ENCODE peak calls at places on chromosomes 1 and 21, in ten cellular contexts. K, R, G, F, M, S, X, O, P and J are unnamed samples.

GRCh38 chr1:169999357-169999756 is 75.1 kb downstream of the KIFAP3 start:
- DNase-seq in K (peak), R (peak), G (no peak), F (no peak), M (peak), S (no peak), X (no peak), O (peak), P (peak), J (no peak)

GRCh38 chr1:156407344-156407743 is 38.3 kb downstream of the RHBG start:
- DNase-seq in K (no peak), R (no peak), G (no peak), F (no peak), M (no peak), S (peak), X (no peak), O (no peak), P (no peak), J (no peak)

GRCh38 chr21:44792653-44793052 is 9.0 kb downstream of the UBE2G2 start:
- DNase-seq in K (no peak), R (no peak), G (no peak), F (no peak), M (no peak), S (no peak), X (no peak), O (no peak), P (no peak), J (no peak)

GRCh38 chr1:15454256-15454655 is 2.3 kb upstream of the CELA2A start:
- DNase-seq in K (peak), R (peak), G (no peak), F (no peak), M (peak), S (no peak), X (no peak), O (no peak), P (peak), J (no peak)

GRCh38 chr1:993379-993995 is 6.4 kb downstream of the HES4 start:
- DNase-seq in K (no peak), R (no peak), G (no peak), F (no peak), M (no peak), S (no peak), X (no peak), O (no peak), P (no peak), J (no peak)

GRCh38 chr1:229593800-229594199 is 32.1 kb downstream of the TAF5L start:
- DNase-seq in K (no peak), R (no peak), G (no peak), F (no peak), M (no peak), S (no peak), X (no peak), O (no peak), P (no peak), J (no peak)

GRCh38 chr21:45578811-45579381 is 36.7 kb upstream of the SLC19A1 start:
- DNase-seq in K (no peak), R (no peak), G (no peak), F (no peak), M (no peak), S (no peak), X (no peak), O (no peak), P (no peak), J (no peak)

GRCh38 chr1:36458910-36459309 is 5.3 kb downstream of the MRPS15 start:
- DNase-seq in K (no peak), R (peak), G (no peak), F (no peak), M (peak), S (no peak), X (no peak), O (no peak), P (no peak), J (no peak)

GRCh38 chr1:106836708-106837107 is 219.8 kb upstream of the PRMT6 start:
- DNase-seq in K (no peak), R (no peak), G (no peak), F (no peak), M (no peak), S (no peak), X (no peak), O (no peak), P (no peak), J (no peak)

GRCh38 chr1:244067893-244068292 is 16.8 kb downstream of the ZBTB18 start:
- DNase-seq in K (no peak), R (peak), G (no peak), F (no peak), M (peak), S (no peak), X (no peak), O (peak), P (peak), J (no peak)

GRCh38 chr1:190904091-190904695 is 426.5 kb upstream of the BRINP3 start:
- DNase-seq in K (peak), R (no peak), G (no peak), F (no peak), M (peak), S (no peak), X (no peak), O (no peak), P (peak), J (no peak)
- H3K4me3 ChIP-seq in K (no peak), R (no peak), G (no peak), F (no peak), M (no peak), S (no peak), X (no peak), O (no peak), P (no peak), J (no peak)

GRCh38 chr1:77446841-77447555 is 165.2 kb downstream of the AK5 start:
- DNase-seq in K (no peak), R (peak), G (no peak), F (no peak), M (no peak), S (no peak), X (no peak), O (peak), P (no peak), J (no peak)
- TF ChIP-seq EZH2 in K (no peak), R (no peak), G (no peak), F (no peak), M (no peak), S (no peak), X (no peak), O (no peak), P (no peak), J (no peak)

GRCh38 chr1:47225430-47226100 is 6.5 kb downstream of the TAL1 start:
- DNase-seq in K (no peak), R (peak), G (peak), F (no peak), M (no peak), S (peak), X (no peak), O (peak), P (no peak), J (no peak)
- H3K4me3 ChIP-seq in K (no peak), R (no peak), G (peak), F (no peak), M (peak), S (peak), X (peak), O (peak), P (no peak), J (no peak)

GRCh38 chr1:18645172-18646090 is 14.8 kb downstream of the PAX7 start:
- DNase-seq in K (no peak), R (no peak), G (peak), F (no peak), M (no peak), S (peak), X (no peak), O (no peak), P (no peak), J (peak)
- TF ChIP-seq EZH2 in K (peak), R (no peak), G (peak), F (no peak), M (peak), S (no peak), X (no peak), O (no peak), P (no peak), J (peak)

GRCh38 chr1:155133799-155134281 is 1.8 kb upstream of the SLC50A1 start:
- DNase-seq in K (no peak), R (no peak), G (no peak), F (no peak), M (no peak), S (no peak), X (no peak), O (peak), P (no peak), J (no peak)

GRCh38 chr1:155131846-155132245 is 3.8 kb upstream of the SLC50A1 start:
- DNase-seq in K (no peak), R (no peak), G (no peak), F (no peak), M (no peak), S (no peak), X (no peak), O (no peak), P (no peak), J (no peak)

GRCh38 chr1:155128755-155129473 is 1.2 kb downstream of the EFNA1 start:
- DNase-seq in K (no peak), R (no peak), G (no peak), F (peak), M (peak), S (peak), X (no peak), O (peak), P (no peak), J (no peak)

GRCh38 chr1:155130272-155131006 is 2.8 kb downstream of the EFNA1 start:
- DNase-seq in K (no peak), R (no peak), G (no peak), F (no peak), M (no peak), S (peak), X (no peak), O (no peak), P (no peak), J (no peak)

GRCh38 chr1:155131285-155131684 is 3.6 kb downstream of the EFNA1 start:
- DNase-seq in K (no peak), R (no peak), G (no peak), F (no peak), M (no peak), S (no peak), X (no peak), O (no peak), P (no peak), J (no peak)
- H3K4me3 ChIP-seq in K (no peak), R (no peak), G (no peak), F (no peak), M (no peak), S (no peak), X (no peak), O (no peak), P (no peak), J (no peak)

GRCh38 chr1:39632491-39633417 is 6.7 kb downstream of the HEYL start:
- DNase-seq in K (peak), R (peak), G (peak), F (peak), M (no peak), S (peak), X (no peak), O (peak), P (peak), J (no peak)
- TF ChIP-seq EZH2 in K (no peak), R (no peak), G (no peak), F (no peak), M (no peak), S (no peak), X (no peak), O (peak), P (peak), J (no peak)

GRCh38 chr1:204079608-204079999 is 6.7 kb downstream of the SOX13 start:
- DNase-seq in K (no peak), R (no peak), G (no peak), F (peak), M (no peak), S (peak), X (no peak), O (no peak), P (no peak), J (no peak)
- H3K4me3 ChIP-seq in K (no peak), R (no peak), G (no peak), F (peak), M (no peak), S (peak), X (peak), O (no peak), P (no peak), J (no peak)

GRCh38 chr1:47442844-47443529 is 5.1 kb downstream of the FOXD2 start:
- DNase-seq in K (no peak), R (no peak), G (no peak), F (no peak), M (no peak), S (no peak), X (no peak), O (no peak), P (no peak), J (no peak)
- TF ChIP-seq EZH2 in K (no peak), R (no peak), G (no peak), F (no peak), M (no peak), S (peak), X (no peak), O (no peak), P (no peak), J (no peak)